ENCODE peak calls at places on chromosomes 5 and 9, in six cellular contexts. Y is tibial nerve, G is left ventricle myocardium inferior, N is right cardiac atrium, H is fibroblast of lung, A is cardiac muscle cell. Q is an unnamed sample.
A peak's percentile ranks its signal among the peaks of the same experiment; 100 is the strongest.

GRCh38 chr5:10699987-10700386 is 61.0 kb downstream of the DAP start:
- DNase-seq in Y (no peak), G (no peak), N (no peak), H (no peak), A (no peak), Q (no peak)

GRCh38 chr9:33264473-33265177 is at the start of the genes BAG1 and CHMP5:
- DNase-seq in Y (peak; percentile 100), G (peak; percentile 100), N (peak; percentile 100), H (peak; percentile 98), A (peak; percentile 99), Q (peak; percentile 100)

GRCh38 chr5:113546711-113547159 is 33.2 kb downstream of the YTHDC2 start:
- DNase-seq in Y (no peak), G (no peak), N (no peak), H (peak; percentile 93), A (no peak), Q (no peak)

GRCh38 chr9:20188616-20189212 is 399.9 kb upstream of the SLC24A2 start:
- DNase-seq in Y (no peak), G (no peak), N (no peak), H (no peak), A (no peak), Q (no peak)

GRCh38 chr9:75890541-75891276 is at the start of gene PCSK5:
- DNase-seq in Y (peak; percentile 83), G (peak; percentile 88), N (peak; percentile 96), H (peak; percentile 97), A (peak; percentile 97), Q (peak; percentile 97)

GRCh38 chr5:52469420-52469819 is 318.3 kb upstream of the ITGA1 start:
- DNase-seq in Y (no peak), G (no peak), N (no peak), H (no peak), A (no peak), Q (no peak)

GRCh38 chr5:164048527-164048926 is 543.1 kb downstream of the MAT2B start:
- DNase-seq in Y (no peak), G (no peak), N (no peak), H (peak; percentile 25), A (no peak), Q (no peak)

GRCh38 chr9:36489453-36489852 is 83.2 kb upstream of the MELK start:
- DNase-seq in Y (no peak), G (no peak), N (no peak), H (no peak), A (no peak), Q (no peak)

GRCh38 chr9:2242778-2243395 is 227.7 kb downstream of the SMARCA2 start:
- DNase-seq in Y (no peak), G (no peak), N (no peak), H (peak; percentile 33), A (no peak), Q (no peak)

GRCh38 chr5:180938294-180938693 is 39.3 kb downstream of the BTNL8 start:
- DNase-seq in Y (no peak), G (no peak), N (no peak), H (no peak), A (no peak), Q (no peak)

GRCh38 chr9:105064248-105065118 is 136.5 kb upstream of the ABCA1 start:
- DNase-seq in Y (peak; percentile 88), G (peak; percentile 90), N (peak; percentile 96), H (peak; percentile 98), A (peak; percentile 56), Q (peak; percentile 95)

GRCh38 chr5:144465441-144465840 is 294.8 kb downstream of the KCTD16 start:
- DNase-seq in Y (no peak), G (no peak), N (no peak), H (peak; percentile 53), A (no peak), Q (no peak)

GRCh38 chr9:105144841-105145240 is 99.6 kb upstream of the SLC44A1 start:
- DNase-seq in Y (no peak), G (no peak), N (no peak), H (no peak), A (no peak), Q (no peak)

GRCh38 chr5:1299961-1300360 is 5.1 kb upstream of the TERT start:
- DNase-seq in Y (no peak), G (no peak), N (peak; percentile 23), H (no peak), A (no peak), Q (no peak)

GRCh38 chr5:1758574-1758973 is 41.1 kb downstream of the MRPL36 start:
- DNase-seq in Y (no peak), G (no peak), N (no peak), H (no peak), A (no peak), Q (no peak)

GRCh38 chr9:134455951-134456739 is 129.9 kb downstream of the RXRA start:
- DNase-seq in Y (peak; percentile 87), G (peak; percentile 87), N (peak; percentile 95), H (peak; percentile 99), A (no peak), Q (peak; percentile 72)

GRCh38 chr5:79932510-79933504 is 58.3 kb downstream of the MTX3 start:
- DNase-seq in Y (peak; percentile 40), G (no peak), N (no peak), H (no peak), A (no peak), Q (no peak)

GRCh38 chr9:122246666-122247065 is 17.9 kb upstream of the LHX6 start:
- DNase-seq in Y (no peak), G (no peak), N (no peak), H (no peak), A (no peak), Q (no peak)

GRCh38 chr5:178531786-178532185 is 58.4 kb downstream of the COL23A1 start:
- DNase-seq in Y (no peak), G (no peak), N (no peak), H (no peak), A (no peak), Q (peak; percentile 61)
- H3K9me3 ChIP-seq in Y (no peaks in the 10 kb centered on the region), G (no peaks in the 10 kb centered on the region), N (no peaks in the 10 kb centered on the region), H (no peaks in the 10 kb centered on the region), A (no peaks in the 10 kb centered on the region), Q (no peaks in the 10 kb centered on the region)

GRCh38 chr5:51377151-51378060 is 5.8 kb upstream of the ISL1 start:
- DNase-seq in Y (no peak), G (no peak), N (no peak), H (no peak), A (peak; percentile 36), Q (no peak)
- H3K4me3 ChIP-seq in Y (no peak overlapping the region), G (no peak overlapping the region), N (no peak overlapping the region), H (no peak overlapping the region), A (peak overlapping the region; percentile 37), Q (no peak overlapping the region)

GRCh38 chr5:179113945-179114641 is 53.9 kb downstream of the ZNF354C start:
- DNase-seq in Y (no peak), G (no peak), N (no peak), H (no peak), A (no peak), Q (peak; percentile 2)
- H3K9me3 ChIP-seq in Y (peaks cover 47% of the 10 kb centered on the region), G (peaks cover 87% of the 10 kb centered on the region), N (peaks cover 8% of the 10 kb centered on the region), H (no peaks in the 10 kb centered on the region), A (no peaks in the 10 kb centered on the region), Q (no peaks in the 10 kb centered on the region)

GRCh38 chr9:79975471-79976316 is 403.9 kb downstream of the TLE4 start:
- DNase-seq in Y (no peak), G (no peak), N (no peak), H (no peak), A (no peak), Q (no peak)
- H3K4me3 ChIP-seq in Y (no peak overlapping the region), G (no peak overlapping the region), N (no peak overlapping the region), H (no peak overlapping the region), A (no peak overlapping the region), Q (no peak overlapping the region)

GRCh38 chr5:129631946-129632345 is 115.9 kb upstream of the MINAR2 start:
- DNase-seq in Y (no peak), G (no peak), N (no peak), H (no peak), A (no peak), Q (no peak)

GRCh38 chr5:129629581-129629980 is 118.3 kb upstream of the MINAR2 start:
- DNase-seq in Y (no peak), G (no peak), N (no peak), H (no peak), A (no peak), Q (no peak)
- H3K9me3 ChIP-seq in Y (peaks cover 6% of the 10 kb centered on the region), G (peaks cover 26% of the 10 kb centered on the region), N (no peaks in the 10 kb centered on the region), H (no peaks in the 10 kb centered on the region), A (no peaks in the 10 kb centered on the region), Q (no peaks in the 10 kb centered on the region)

DNA sequence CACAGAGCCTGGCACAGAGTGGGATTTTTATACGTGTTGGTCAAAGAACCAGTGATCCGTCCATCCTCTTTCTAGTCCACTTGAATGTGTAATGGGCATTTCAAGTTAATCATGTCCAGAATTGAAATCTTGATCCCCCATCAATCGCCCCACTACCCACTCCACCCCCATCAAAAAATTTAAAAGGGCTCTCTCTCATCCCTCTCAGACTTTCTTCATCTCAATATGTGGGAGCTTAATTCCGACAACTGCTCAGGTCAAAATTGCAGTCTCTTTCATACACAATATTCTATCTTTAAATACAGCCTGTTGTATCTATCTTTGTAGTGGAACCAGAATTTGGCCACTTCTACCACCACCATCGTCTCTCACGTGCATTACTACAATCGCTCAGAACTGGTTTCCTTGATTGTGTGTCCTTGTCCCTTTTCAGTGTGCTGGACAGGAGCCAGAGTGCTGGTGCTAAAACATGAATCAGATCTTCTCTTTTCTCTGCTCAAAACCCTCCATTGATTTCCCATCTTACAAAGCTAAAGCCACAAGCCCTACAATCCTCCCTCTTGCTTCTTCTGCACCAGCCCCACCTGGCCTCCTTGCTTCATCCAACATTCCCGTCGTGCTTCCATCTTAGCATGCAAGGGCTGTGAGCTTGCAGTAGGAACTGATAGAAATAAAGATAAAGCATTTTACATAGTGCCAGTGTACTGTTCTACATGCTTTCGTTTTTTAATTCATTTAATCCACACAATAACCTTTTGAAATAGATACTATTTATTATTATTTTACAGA is 830 bp upstream of the KIF3A start:
- DNase-seq in Y (no peak), G (no peak), N (no peak), H (no peak), A (no peak), Q (no peak)
- H3K4me3 ChIP-seq in Y (peak overlapping the region; percentile 77), G (peak overlapping the region; percentile 92), N (peak overlapping the region; percentile 39), H (no peak overlapping the region), A (no peak overlapping the region), Q (no peak overlapping the region)

GRCh38 chr9:130896233-130897012 is at the start of gene QRFP:
- DNase-seq in Y (no peak), G (no peak), N (peak; percentile 58), H (no peak), A (no peak), Q (no peak)
- H3K9me3 ChIP-seq in Y (no peaks in the 10 kb centered on the region), G (no peaks in the 10 kb centered on the region), N (no peaks in the 10 kb centered on the region), H (no peaks in the 10 kb centered on the region), A (no peaks in the 10 kb centered on the region), Q (no peaks in the 10 kb centered on the region)

Q was measured in testis.